ENCODE peak calls at places on chromosomes 5 and 9, in five cellular contexts. R is cardiac fibroblast, T is choroid plexus epithelial cell, Y is fibroblast of lung, P is OCI-LY7. H is an unnamed sample.

GRCh38 chr5:170576602-170577584 is 73.1 kb downstream of the KCNIP1 start:
- DNase-seq in R (no peak), T (no peak), Y (no peak), P (no peak), H (no peak)

GRCh38 chr5:173881811-173882575 is 6.2 kb upstream of the CPEB4 start:
- DNase-seq in R (peak), T (no peak), Y (no peak), P (no peak), H (no peak)

GRCh38 chr5:76083555-76084495 is 642 bp downstream of the SV2C start:
- DNase-seq in R (peak), T (no peak), Y (no peak), P (no peak), H (no peak)

GRCh38 chr5:161007879-161008278 is 155.9 kb upstream of the ATP10B start:
- DNase-seq in R (no peak), T (no peak), Y (no peak), P (no peak), H (no peak)

GRCh38 chr5:158942217-158942616 is 157.5 kb downstream of the EBF1 start:
- DNase-seq in R (no peak), T (peak), Y (peak), P (no peak), H (no peak)

GRCh38 chr5:31770157-31770556 is 131.2 kb downstream of the PDZD2 start:
- DNase-seq in R (no peak), T (no peak), Y (no peak), P (no peak), H (no peak)

GRCh38 chr5:120139039-120139438 is 325.1 kb upstream of the PRR16 start:
- DNase-seq in R (peak), T (peak), Y (peak), P (no peak), H (no peak)

GRCh38 chr5:143245929-143246561 is 157.4 kb downstream of the NR3C1 start:
- DNase-seq in R (peak), T (peak), Y (peak), P (no peak), H (no peak)

GRCh38 chr9:89478821-89479668 is 18.9 kb downstream of the SEMA4D start:
- DNase-seq in R (no peak), T (no peak), Y (no peak), P (no peak), H (no peak)

GRCh38 chr5:135842737-135843136 is 8.3 kb downstream of the SLC25A48 start:
- DNase-seq in R (no peak), T (no peak), Y (no peak), P (no peak), H (no peak)

GRCh38 chr5:150637245-150638052 is 3.0 kb upstream of the SYNPO start:
- DNase-seq in R (peak), T (peak), Y (peak), P (no peak), H (no peak)

GRCh38 chr9:125789196-125789595 is 42.0 kb downstream of the PBX3 start:
- DNase-seq in R (no peak), T (no peak), Y (no peak), P (no peak), H (peak)

GRCh38 chr5:139147743-139148079 is 50.5 kb downstream of the SIL1 start:
- DNase-seq in R (peak), T (peak), Y (peak), P (no peak), H (no peak)

GRCh38 chr5:151123897-151124751 is 33.5 kb downstream of the ANXA6 start:
- DNase-seq in R (peak), T (peak), Y (peak), P (peak), H (peak)

GRCh38 chr9:137242329-137243204 is 1.5 kb downstream of the TUBB4B start:
- DNase-seq in R (peak), T (no peak), Y (no peak), P (no peak), H (no peak)

GRCh38 chr5:5522336-5522735 is 99.9 kb downstream of the ICE1 start:
- DNase-seq in R (no peak), T (no peak), Y (no peak), P (no peak), H (no peak)

GRCh38 chr5:151469386-151469785 is 22.0 kb downstream of the SLC36A1 start:
- DNase-seq in R (peak), T (peak), Y (peak), P (no peak), H (no peak)

GRCh38 chr5:177982072-177982727 is 13.8 kb downstream of the PROP1 start:
- DNase-seq in R (no peak), T (no peak), Y (no peak), P (peak), H (peak)

GRCh38 chr9:100322954-100323536 is 29.7 kb downstream of the TEX10 start:
- DNase-seq in R (peak), T (peak), Y (peak), P (peak), H (peak)

GRCh38 chr5:77087484-77088291 is 603 bp upstream of the ZBED3 start:
- DNase-seq in R (no peak), T (peak), Y (peak), P (no peak), H (no peak)

GRCh38 chr5:67115804-67116203 is 80.8 kb downstream of the CD180 start:
- DNase-seq in R (no peak), T (no peak), Y (no peak), P (no peak), H (no peak)

GRCh38 chr9:28956111-28956880 is 1383.0 kb upstream of the C9orf72 start:
- DNase-seq in R (peak), T (no peak), Y (no peak), P (no peak), H (no peak)

GRCh38 chr5:53253421-53253871 is 143.9 kb upstream of the MOCS2 start:
- DNase-seq in R (peak), T (peak), Y (peak), P (no peak), H (peak)

GRCh38 chr9:76269789-76270188 is 124.4 kb downstream of the RFK start:
- DNase-seq in R (peak), T (peak), Y (peak), P (no peak), H (no peak)

GRCh38 chr5:54324651-54325271 is 14.4 kb upstream of the ARL15 start:
- DNase-seq in R (no peak), T (no peak), Y (no peak), P (no peak), H (no peak)

GRCh38 chr9:18928711-18929110 is 104.3 kb downstream of the SAXO1 start:
- DNase-seq in R (peak), T (peak), Y (peak), P (no peak), H (no peak)

GRCh38 chr9:137028281-137029057 is 432 bp upstream of the ABCA2 start:
- DNase-seq in R (peak), T (peak), Y (no peak), P (peak), H (peak)

GRCh38 chr9:4425358-4426045 is 64.8 kb upstream of the SLC1A1 start:
- DNase-seq in R (peak), T (peak), Y (no peak), P (no peak), H (peak)

GRCh38 chr5:137753986-137754235 is 252 bp downstream of the HNRNPA0 start:
- DNase-seq in R (no peak), T (no peak), Y (no peak), P (no peak), H (no peak)

GRCh38 chr9:126673689-126674364 is 60.1 kb downstream of the LMX1B start:
- DNase-seq in R (no peak), T (peak), Y (peak), P (no peak), H (no peak)

GRCh38 chr5:157613385-157614245 is 38.0 kb upstream of the ADAM19 start:
- DNase-seq in R (no peak), T (no peak), Y (peak), P (no peak), H (no peak)

GRCh38 chr5:5951953-5952352 is 426.4 kb downstream of the MED10 start:
- DNase-seq in R (no peak), T (no peak), Y (no peak), P (no peak), H (no peak)

GRCh38 chr5:78569441-78569840 is 79.1 kb downstream of the LHFPL2 start:
- DNase-seq in R (peak), T (peak), Y (peak), P (no peak), H (no peak)

GRCh38 chr5:22372826-22373660 is 480.1 kb downstream of the CDH12 start:
- DNase-seq in R (no peak), T (no peak), Y (no peak), P (no peak), H (no peak)

DNA sequence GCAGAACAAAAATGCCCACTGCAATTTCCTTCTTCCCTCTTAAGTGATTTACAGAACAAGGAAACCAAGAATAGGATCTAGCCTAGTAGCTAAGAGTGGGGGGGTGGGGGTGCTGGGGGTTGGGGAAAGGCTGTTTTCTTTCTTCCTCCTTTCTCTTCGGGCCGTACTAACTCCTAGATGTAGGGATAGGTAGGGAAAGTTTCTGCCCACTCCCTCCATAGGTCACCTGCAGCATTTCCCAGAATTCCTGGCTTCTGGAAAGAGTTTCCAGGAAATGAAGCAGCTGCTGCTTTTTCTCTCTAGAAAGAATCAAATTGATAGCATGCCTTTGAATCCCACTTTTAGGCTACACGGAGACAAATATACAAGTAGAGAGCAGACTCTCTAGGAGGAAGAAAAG is 15.6 kb downstream of the SPATA9 start:
- DNase-seq in R (no peak), T (no peak), Y (no peak), P (no peak), H (no peak)
- TF ChIP-seq CTCF in R (no peak), T (no peak), Y (no peak), P (no peak), H (no peak)

GRCh38 chr9:121698627-121699270 is 47.3 kb downstream of the DAB2IP start:
- DNase-seq in R (no peak), T (peak), Y (peak), P (peak), H (no peak)
- H3K4me3 ChIP-seq in R (peak), T (peak), Y (no peak), P (peak), H (no peak)

GRCh38 chr5:133406208-133406607 is 206.1 kb downstream of the FSTL4 start:
- DNase-seq in R (no peak), T (no peak), Y (no peak), P (no peak), H (no peak)

GRCh38 chr5:133402781-133403180 is 209.6 kb downstream of the FSTL4 start:
- DNase-seq in R (no peak), T (no peak), Y (no peak), P (no peak), H (no peak)

GRCh38 chr5:133405275-133406034 is 206.9 kb downstream of the FSTL4 start:
- DNase-seq in R (no peak), T (no peak), Y (no peak), P (no peak), H (no peak)

GRCh38 chr5:133403741-133404364 is 208.5 kb downstream of the FSTL4 start:
- DNase-seq in R (no peak), T (no peak), Y (no peak), P (no peak), H (no peak)

DNA sequence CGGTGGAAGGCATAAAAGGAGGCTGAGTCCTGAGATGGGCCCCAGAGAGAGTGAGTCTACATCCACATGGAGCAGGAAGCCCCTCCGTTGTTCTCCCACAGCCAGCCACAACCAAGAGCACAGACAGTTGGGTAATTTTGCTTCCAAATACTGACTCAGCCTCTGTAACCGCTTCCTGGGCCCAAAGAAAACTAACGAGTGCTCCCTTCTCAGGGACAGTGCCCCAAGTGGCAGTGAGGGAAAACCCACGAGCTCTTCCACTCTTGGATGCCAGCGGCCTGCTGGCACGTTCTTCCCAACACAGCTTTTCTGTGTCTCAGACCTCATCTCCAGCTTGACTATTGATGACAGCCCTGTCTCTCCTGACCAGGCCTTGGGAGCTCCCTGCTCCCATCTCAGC is 207.6 kb downstream of the FSTL4 start:
- DNase-seq in R (peak), T (no peak), Y (peak), P (no peak), H (no peak)
- TF ChIP-seq CTCF in R (no peak), T (peak), Y (no peak), P (peak), H (peak)

GRCh38 chr9:35698231-35698630 is 8.5 kb upstream of the TPM2 start:
- DNase-seq in R (no peak), T (no peak), Y (no peak), P (no peak), H (no peak)

GRCh38 chr9:35696520-35697215 is 6.9 kb upstream of the TPM2 start:
- DNase-seq in R (peak), T (peak), Y (peak), P (peak), H (peak)

GRCh38 chr9:35697486-35697885 is 7.8 kb upstream of the TPM2 start:
- DNase-seq in R (no peak), T (no peak), Y (no peak), P (no peak), H (no peak)

GRCh38 chr9:35691757-35692301 is 2.1 kb upstream of the TPM2 start:
- DNase-seq in R (no peak), T (no peak), Y (peak), P (no peak), H (no peak)

DNA sequence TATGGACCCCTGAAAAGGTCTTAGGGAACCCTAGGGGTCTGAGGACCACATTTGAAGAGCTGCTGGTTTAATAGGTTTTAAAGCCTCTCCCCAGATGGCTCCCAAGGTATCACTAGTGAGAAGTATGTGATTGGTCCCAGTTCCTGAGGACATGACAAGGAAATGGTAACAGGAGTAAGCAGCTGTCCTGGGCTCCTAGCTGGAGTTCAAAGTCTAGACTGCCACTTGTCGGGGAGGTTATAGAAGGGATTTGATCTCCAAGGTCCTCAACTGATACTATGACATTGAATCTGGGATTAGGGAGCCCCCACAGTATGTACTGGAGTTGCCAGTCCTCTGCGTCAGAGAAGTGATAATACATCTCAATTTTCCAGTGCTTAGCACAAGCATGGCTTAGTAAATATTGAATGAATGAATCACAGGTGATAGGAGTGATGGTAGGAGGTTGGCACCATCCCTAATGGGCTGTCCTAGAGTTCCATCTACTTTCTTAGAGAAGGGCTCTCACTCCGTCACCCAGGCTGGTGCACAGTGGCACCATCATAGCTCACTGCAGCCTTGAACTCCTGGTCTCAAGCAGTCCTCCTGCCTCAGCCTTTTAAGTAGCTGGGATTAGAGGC is 6.2 kb upstream of the TPM2 start:
- DNase-seq in R (peak), T (no peak), Y (peak), P (no peak), H (no peak)
- H3K4me3 ChIP-seq in R (no peak), T (no peak), Y (no peak), P (no peak), H (no peak)

DNA sequence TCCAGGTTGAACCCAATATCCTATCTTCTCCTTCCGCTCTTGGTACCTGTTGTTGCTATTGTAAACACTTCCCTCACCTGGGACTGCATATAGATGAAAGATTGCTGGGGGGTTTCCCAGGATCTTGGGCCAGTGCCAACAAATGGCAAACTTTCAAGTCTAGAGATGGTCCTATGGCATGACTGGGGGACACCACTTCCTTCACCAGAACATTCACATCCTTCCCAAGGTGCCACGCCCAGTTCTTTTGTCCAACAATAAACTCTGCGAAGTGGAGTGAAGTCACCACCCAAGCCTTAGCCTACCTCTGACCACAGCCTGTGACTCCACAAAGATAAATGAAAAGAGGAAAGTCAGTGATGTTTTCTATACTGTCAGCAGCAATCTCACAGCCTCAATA is 34.4 kb downstream of the DOCK8 start:
- DNase-seq in R (no peak), T (no peak), Y (no peak), P (no peak), H (no peak)
- TF ChIP-seq CTCF in R (no peak), T (no peak), Y (no peak), P (no peak), H (no peak)

GRCh38 chr9:96603305-96604004 is 16.2 kb downstream of the CDC14B start:
- DNase-seq in R (no peak), T (no peak), Y (peak), P (no peak), H (no peak)
- H3K4me3 ChIP-seq in R (no peak), T (no peak), Y (no peak), P (no peak), H (no peak)

DNA sequence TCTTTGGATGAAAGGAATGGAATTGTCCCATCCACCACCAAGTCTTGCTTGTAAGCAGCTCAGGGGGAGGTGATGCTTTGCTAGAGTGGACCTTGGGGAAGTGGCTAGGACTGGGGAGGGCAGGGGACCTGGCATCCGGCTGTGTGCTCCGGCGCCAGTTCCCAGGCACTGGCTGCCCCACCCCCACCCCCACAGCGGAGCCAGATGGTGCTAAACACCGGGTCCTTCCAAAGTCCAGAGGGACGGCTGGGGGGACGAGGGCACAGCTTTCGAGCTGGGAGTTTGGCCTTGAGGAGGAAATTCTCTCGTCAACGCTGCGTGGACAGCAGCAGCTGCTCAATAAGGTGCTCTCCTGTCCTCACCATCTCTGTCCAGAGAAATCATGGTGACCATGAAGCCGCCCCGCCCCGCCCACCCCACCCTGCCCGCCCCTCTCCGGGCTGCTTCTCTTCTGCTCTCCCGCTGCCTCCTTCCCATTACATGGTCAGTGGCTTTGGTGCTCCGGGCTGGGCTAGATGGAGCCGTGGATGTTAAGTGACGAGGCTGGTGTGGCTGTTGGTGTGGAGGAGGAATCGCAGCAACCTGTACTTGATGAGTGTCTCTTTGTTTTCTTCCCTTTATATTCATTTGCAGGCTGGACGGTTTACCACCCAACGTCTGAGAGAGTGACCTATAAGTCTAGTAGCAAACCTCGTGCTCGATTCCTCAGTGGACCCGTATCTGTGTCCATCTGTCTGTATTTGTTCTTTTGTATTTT is 115.7 kb downstream of the WNK2 start:
- DNase-seq in R (no peak), T (no peak), Y (no peak), P (no peak), H (no peak)
- TF ChIP-seq CTCF in R (no peak), T (no peak), Y (no peak), P (no peak), H (no peak)

DNA sequence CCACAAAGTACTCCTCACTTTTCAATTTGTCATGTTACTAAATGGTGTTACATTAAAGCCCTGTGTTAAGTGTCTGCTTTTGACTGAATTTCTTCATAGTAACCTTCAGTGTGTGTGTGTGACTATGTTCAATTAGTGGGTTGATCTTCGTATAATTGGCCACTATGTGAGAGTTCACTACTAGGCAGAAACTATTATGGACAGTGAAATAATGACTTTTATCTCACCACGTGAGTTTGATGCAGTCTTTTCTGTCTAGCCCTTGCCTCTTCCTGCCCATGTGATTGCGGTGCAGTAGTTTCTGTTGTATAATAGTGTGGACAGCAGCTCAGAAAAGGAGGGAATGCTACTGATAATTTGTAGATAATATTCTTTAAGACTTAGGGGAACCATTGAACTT is 1.8 kb upstream of the MAML1 start:
- DNase-seq in R (no peak), T (no peak), Y (no peak), P (no peak), H (no peak)
- H3K4me3 ChIP-seq in R (no peak), T (no peak), Y (no peak), P (no peak), H (no peak)